ENCODE peak calls at places on chromosomes 3 and 15, in eight cellular contexts. K is Peyer's patch, E is body of pancreas, S is mucosa of descending colon, D is left ventricle myocardium inferior, X is keratinocyte, G is heart left ventricle, C is psoas muscle. T is an unnamed sample. For H3K9me3, the result is how much of the 10 kb centered on the place peaks cover.

GRCh38 chr3:111725706-111726105 is 130.6 kb upstream of the ZBED2 start:
- DNase-seq in K (no peak), E (no peak), S (no peak), D (no peak), X (no peak), G (no peak), C (no peak), T (no peak)

GRCh38 chr15:95503640-95504225 is 826.8 kb upstream of the NR2F2 start:
- DNase-seq in K (no peak), E (no peak), S (no peak), D (no peak), X (no peak), G (no peak), C (no peak), T (no peak)

GRCh38 chr15:45378149-45378912 is at the start of gene GATM:
- DNase-seq in K (peak), E (peak), S (peak), D (peak), X (no peak), G (peak), C (peak), T (peak)

GRCh38 chr15:38398134-38398533 is 55.8 kb upstream of the FAM98B start:
- DNase-seq in K (no peak), E (peak), S (no peak), D (peak), X (peak), G (no peak), C (peak), T (peak)

GRCh38 chr15:65105038-65105437 is 10.0 kb downstream of the UBAP1L start:
- DNase-seq in K (no peak), E (no peak), S (no peak), D (no peak), X (no peak), G (no peak), C (no peak), T (no peak)

GRCh38 chr3:65995030-65995429 is 43.7 kb downstream of the MAGI1 start:
- DNase-seq in K (no peak), E (no peak), S (no peak), D (no peak), X (no peak), G (no peak), C (no peak), T (peak)

GRCh38 chr3:155356594-155357370 is 63.3 kb upstream of the STRIT1 start:
- DNase-seq in K (no peak), E (no peak), S (no peak), D (no peak), X (no peak), G (no peak), C (no peak), T (no peak)

GRCh38 chr3:53384465-53385277 is 37.3 kb upstream of the DCP1A start:
- DNase-seq in K (no peak), E (no peak), S (no peak), D (no peak), X (no peak), G (no peak), C (no peak), T (no peak)

GRCh38 chr3:130941793-130942192 is 47.9 kb downstream of the ATP2C1 start:
- DNase-seq in K (no peak), E (no peak), S (no peak), D (no peak), X (no peak), G (no peak), C (no peak), T (no peak)

GRCh38 chr15:96089396-96090058 is 241.0 kb upstream of the NR2F2 start:
- DNase-seq in K (no peak), E (no peak), S (no peak), D (no peak), X (no peak), G (no peak), C (no peak), T (no peak)

GRCh38 chr3:127258733-127259132 is 29.1 kb downstream of the PRR20G start:
- DNase-seq in K (no peak), E (no peak), S (no peak), D (no peak), X (no peak), G (no peak), C (no peak), T (no peak)

GRCh38 chr3:46628980-46629379 is 16.7 kb downstream of the FAM240A start:
- DNase-seq in K (no peak), E (no peak), S (peak), D (no peak), X (no peak), G (no peak), C (peak), T (peak)

GRCh38 chr3:125107861-125108567 is 52.2 kb upstream of the HEG1 start:
- DNase-seq in K (no peak), E (no peak), S (no peak), D (no peak), X (peak), G (no peak), C (no peak), T (peak)

GRCh38 chr3:150763122-150763840 is at the start of gene SIAH2:
- DNase-seq in K (peak), E (peak), S (peak), D (peak), X (peak), G (peak), C (peak), T (peak)

DNA sequence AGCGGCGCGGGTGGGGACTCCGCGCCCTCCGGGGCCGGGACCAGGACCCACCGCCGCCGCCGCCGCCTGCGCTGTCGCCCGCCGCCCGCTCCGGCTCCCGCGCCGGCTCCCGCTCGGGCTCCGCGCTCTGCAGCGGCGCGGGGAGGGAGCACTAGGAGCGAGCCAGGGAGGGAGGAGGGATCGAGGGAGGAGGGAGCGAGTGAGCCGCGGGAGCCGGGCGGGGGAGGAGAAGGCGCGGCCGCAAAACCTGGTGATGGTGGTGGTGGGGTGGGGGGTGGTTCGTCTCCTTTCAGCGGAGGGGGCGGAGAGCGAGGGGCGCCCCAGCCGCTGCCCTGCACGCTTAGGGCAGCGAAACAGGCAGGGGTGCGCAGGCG is at the start of gene LINGO1:
- DNase-seq in K (no peak), E (peak), S (no peak), D (no peak), X (no peak), G (no peak), C (no peak), T (peak)
- H3K4me3 ChIP-seq in K (peak), E (peak), S (no peak), D (peak), X (peak), G (peak), C (peak), T (peak)

GRCh38 chr3:16477054-16477453 is 36.4 kb downstream of the RFTN1 start:
- DNase-seq in K (no peak), E (no peak), S (no peak), D (no peak), X (no peak), G (no peak), C (no peak), T (peak)
- H3K9me3 ChIP-seq in K (under half), E (under half), S (under half), D (under half), X (under half), G (under half), C (under half), T (under half)

DNA sequence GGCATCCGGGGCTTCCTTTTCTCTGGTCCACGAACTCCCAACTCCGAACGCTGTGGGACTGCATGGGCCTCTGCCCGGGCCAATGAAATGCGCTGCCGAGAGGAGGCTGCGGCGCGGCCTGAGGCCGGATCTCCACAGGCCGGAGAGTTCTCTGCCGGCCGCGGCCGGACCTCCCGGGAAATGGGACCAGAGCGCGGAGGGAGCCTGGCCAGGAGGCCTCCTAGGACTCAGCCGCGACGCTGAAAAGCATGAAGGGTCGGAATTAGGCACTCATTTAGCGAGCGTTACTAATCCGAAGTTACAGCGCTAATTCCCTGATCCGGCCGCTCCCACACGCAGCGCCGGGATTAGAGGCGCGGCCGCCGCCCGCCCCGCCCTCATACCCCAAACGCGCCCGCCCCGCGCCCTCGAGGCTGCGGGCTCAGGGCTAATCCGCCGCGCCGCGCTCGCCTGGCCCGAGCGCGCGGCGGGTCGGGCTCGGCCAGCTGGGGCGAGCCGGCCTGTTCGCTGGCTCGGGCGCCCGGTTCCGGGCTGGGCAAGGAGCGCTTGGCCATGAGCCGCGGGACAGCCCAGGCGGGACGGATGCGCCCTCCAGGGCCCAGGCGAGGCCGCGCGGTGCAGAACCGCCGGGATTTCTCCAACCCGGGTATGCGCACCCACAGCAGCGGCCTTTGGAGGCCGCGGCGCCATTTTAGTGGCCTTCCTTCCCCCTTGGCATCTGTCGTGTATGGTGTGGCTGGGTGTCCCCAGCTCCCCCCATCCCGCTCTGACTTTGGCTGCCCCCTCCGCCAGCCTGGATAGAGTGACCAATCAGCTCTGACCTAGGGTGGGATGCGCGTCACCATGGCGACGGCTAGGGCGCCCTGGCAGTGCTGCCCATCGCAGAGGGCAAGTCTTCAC is 36.8 kb upstream of the POLG start:
- DNase-seq in K (no peak), E (peak), S (no peak), D (no peak), X (no peak), G (no peak), C (no peak), T (peak)
- H3K4me3 ChIP-seq in K (peak), E (no peak), S (no peak), D (peak), X (peak), G (peak), C (peak), T (peak)

GRCh38 chr3:177917234-177917861 is 618.9 kb upstream of the KCNMB2 start:
- DNase-seq in K (no peak), E (no peak), S (no peak), D (no peak), X (no peak), G (no peak), C (no peak), T (no peak)
- H3K9me3 ChIP-seq in K (under half), E (under half), S (under half), D (under half), X (under half), G (under half), C (under half), T (under half)

GRCh38 chr3:133475245-133476010 is 75.6 kb downstream of the BFSP2 start:
- DNase-seq in K (peak), E (no peak), S (no peak), D (no peak), X (no peak), G (no peak), C (no peak), T (no peak)

GRCh38 chr3:133469140-133469731 is 69.4 kb downstream of the BFSP2 start:
- DNase-seq in K (no peak), E (peak), S (no peak), D (peak), X (no peak), G (peak), C (peak), T (peak)

GRCh38 chr3:133472242-133472641 is 72.4 kb downstream of the BFSP2 start:
- DNase-seq in K (no peak), E (peak), S (peak), D (no peak), X (no peak), G (no peak), C (no peak), T (no peak)

GRCh38 chr3:133474251-133474801 is 74.5 kb downstream of the BFSP2 start:
- DNase-seq in K (no peak), E (no peak), S (peak), D (peak), X (no peak), G (peak), C (peak), T (peak)

DNA sequence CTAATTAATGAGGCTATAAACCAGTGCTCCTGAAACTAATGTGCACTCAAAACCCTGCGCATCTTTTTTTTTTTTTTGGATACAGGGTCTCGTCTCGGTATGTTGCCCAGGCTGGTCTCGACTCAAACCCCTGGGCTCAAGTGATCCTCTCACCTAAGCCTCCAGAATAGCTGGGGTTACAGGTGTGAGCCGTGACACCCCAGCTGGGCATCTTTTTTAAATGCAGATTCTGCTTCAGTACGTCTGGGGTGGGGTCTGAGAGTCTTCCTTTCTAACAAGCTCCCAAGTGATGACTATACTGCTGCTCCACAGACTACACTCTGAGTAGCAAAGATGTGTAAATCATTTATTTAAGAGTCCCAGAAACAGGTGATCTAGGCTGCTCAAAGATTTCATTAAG is 73.0 kb downstream of the BFSP2 start:
- DNase-seq in K (no peak), E (no peak), S (no peak), D (no peak), X (no peak), G (no peak), C (no peak), T (no peak)
- H3K4me3 ChIP-seq in K (no peak), E (no peak), S (no peak), D (no peak), X (no peak), G (no peak), C (no peak), T (no peak)